ENCODE peak calls at places on chromosomes 6 and 20, in four cellular contexts. R is NCI-H187 treated with DMSO at 0.1 percent for 48 hours; N is NCI-H774; P is activated CD8-positive, alpha-beta memory T cell treated with anti-CD3 and anti-CD28 coated beads for 48 hours. X is an unnamed sample.

GRCh38 chr20:44695295-44696230 is 19.6 kb upstream of the CCN5 start:
- DNase-seq in R (no peak), N (no peak), P (no peak), X (no peak)

GRCh38 chr20:45545754-45546453 is 1.3 kb downstream of the EPPIN start:
- DNase-seq in P (no peak), N (no peak), R (no peak), X (peak)

GRCh38 chr6:43575105-43575771 is 600 bp downstream of the XPO5 start:
- DNase-seq in R (no peak), P (no peak), N (no peak), X (peak)

GRCh38 chr20:50286609-50287008 is 96.0 kb downstream of the CEBPB start:
- DNase-seq in R (no peak), P (no peak), N (no peak), X (no peak)

GRCh38 chr20:3068075-3068474 is 3.3 kb upstream of the OXT start:
- DNase-seq in P (no peak), N (no peak), R (no peak), X (no peak)

GRCh38 chr6:26064619-26065257 is 22.5 kb upstream of the HFE start:
- DNase-seq in P (no peak), N (peak), R (no peak), X (peak)

GRCh38 chr20:64158346-64159285 is 5.6 kb upstream of the MYT1 start:
- DNase-seq in N (no peak), R (no peak), P (no peak), X (peak)

GRCh38 chr6:157822221-157823000 is 635 bp upstream of the SNX9 start:
- DNase-seq in P (no peak), R (no peak), N (no peak), X (no peak)

GRCh38 chr6:122180132-122180531 is 219.3 kb upstream of the HSF2 start:
- DNase-seq in P (no peak), R (no peak), N (no peak), X (no peak)